ENCODE peak calls at places on chromosomes 5 and 9, in seven cellular contexts. One of them, this sample, is unnamed.

GRCh38 chr9:126630458-126631237 is 16.9 kb downstream of the LMX1B start:
- DNase-seq in sigmoid colon: no peak
- DNase-seq in suprapubic skin: no peak
- DNase-seq in HepG2: no peak
- DNase-seq in K562: no peak
- DNase-seq in esophagus muscularis mucosa: no peak
- DNase-seq in upper lobe of left lung: no peak
- DNase-seq in this sample: no peak

GRCh38 chr5:61009907-61010306 is 64.9 kb downstream of the NDUFAF2 start:
- DNase-seq in sigmoid colon: no peak
- DNase-seq in suprapubic skin: no peak
- DNase-seq in HepG2: no peak
- DNase-seq in K562: no peak
- DNase-seq in esophagus muscularis mucosa: no peak
- DNase-seq in upper lobe of left lung: no peak
- DNase-seq in this sample: no peak

GRCh38 chr9:111621895-111622480 is 9.1 kb upstream of the DNAJC25 start:
- DNase-seq in sigmoid colon: no peak
- DNase-seq in suprapubic skin: no peak
- DNase-seq in HepG2: peak; percentile 47
- DNase-seq in K562: peak; percentile 30
- DNase-seq in esophagus muscularis mucosa: no peak
- DNase-seq in upper lobe of left lung: no peak
- DNase-seq in this sample: peak; percentile 33

GRCh38 chr5:149747833-149748366 is 17.8 kb downstream of the PPARGC1B start:
- DNase-seq in sigmoid colon: peak; percentile 42
- DNase-seq in suprapubic skin: no peak
- DNase-seq in HepG2: no peak
- DNase-seq in K562: no peak
- DNase-seq in esophagus muscularis mucosa: no peak
- DNase-seq in upper lobe of left lung: no peak
- DNase-seq in this sample: peak; percentile 28

GRCh38 chr5:173941758-173942401 is 47.1 kb upstream of the C5orf47 start:
- DNase-seq in sigmoid colon: no peak
- DNase-seq in suprapubic skin: no peak
- DNase-seq in HepG2: peak; percentile 95
- DNase-seq in K562: no peak
- DNase-seq in esophagus muscularis mucosa: no peak
- DNase-seq in upper lobe of left lung: no peak
- DNase-seq in this sample: no peak

GRCh38 chr9:35859310-35859994 is 10.7 kb downstream of the OR13J1 start:
- DNase-seq in sigmoid colon: peak; percentile 64
- DNase-seq in suprapubic skin: no peak
- DNase-seq in HepG2: no peak
- DNase-seq in K562: peak; percentile 18
- DNase-seq in esophagus muscularis mucosa: peak; percentile 91
- DNase-seq in upper lobe of left lung: no peak
- DNase-seq in this sample: no peak

GRCh38 chr9:132784286-132784820 is 93.7 kb downstream of the AK8 start:
- DNase-seq in sigmoid colon: no peak
- DNase-seq in suprapubic skin: peak; percentile 53
- DNase-seq in HepG2: no peak
- DNase-seq in K562: no peak
- DNase-seq in esophagus muscularis mucosa: no peak
- DNase-seq in upper lobe of left lung: no peak
- DNase-seq in this sample: no peak

GRCh38 chr9:109574061-109574882 is 76.2 kb upstream of the PTPN3 start:
- DNase-seq in sigmoid colon: no peak
- DNase-seq in suprapubic skin: no peak
- DNase-seq in HepG2: peak; percentile 36
- DNase-seq in K562: peak; percentile 35
- DNase-seq in esophagus muscularis mucosa: peak; percentile 29
- DNase-seq in upper lobe of left lung: no peak
- DNase-seq in this sample: no peak

GRCh38 chr5:158224200-158224599 is 365.3 kb upstream of the CLINT1 start:
- DNase-seq in sigmoid colon: no peak
- DNase-seq in suprapubic skin: no peak
- DNase-seq in HepG2: no peak
- DNase-seq in K562: no peak
- DNase-seq in esophagus muscularis mucosa: peak; percentile 78
- DNase-seq in upper lobe of left lung: no peak
- DNase-seq in this sample: no peak

GRCh38 chr9:104700306-104700705 is 6.0 kb downstream of the OR13D1 start:
- DNase-seq in sigmoid colon: no peak
- DNase-seq in suprapubic skin: no peak
- DNase-seq in HepG2: peak; percentile 41
- DNase-seq in K562: no peak
- DNase-seq in esophagus muscularis mucosa: no peak
- DNase-seq in upper lobe of left lung: no peak
- DNase-seq in this sample: no peak

GRCh38 chr5:67462150-67462549 is 265.6 kb upstream of the CD180 start:
- DNase-seq in sigmoid colon: no peak
- DNase-seq in suprapubic skin: no peak
- DNase-seq in HepG2: no peak
- DNase-seq in K562: no peak
- DNase-seq in esophagus muscularis mucosa: no peak
- DNase-seq in upper lobe of left lung: no peak
- DNase-seq in this sample: no peak

GRCh38 chr5:171484460-171484899 is 65.0 kb downstream of the FGF18 start:
- DNase-seq in sigmoid colon: no peak
- DNase-seq in suprapubic skin: no peak
- DNase-seq in HepG2: no peak
- DNase-seq in K562: peak; percentile 87
- DNase-seq in esophagus muscularis mucosa: no peak
- DNase-seq in upper lobe of left lung: no peak
- DNase-seq in this sample: peak; percentile 25

GRCh38 chr5:180318456-180319089 is 26.7 kb upstream of the MAPK9 start:
- DNase-seq in sigmoid colon: no peak
- DNase-seq in suprapubic skin: no peak
- DNase-seq in HepG2: no peak
- DNase-seq in K562: no peak
- DNase-seq in esophagus muscularis mucosa: no peak
- DNase-seq in upper lobe of left lung: no peak
- DNase-seq in this sample: no peak

GRCh38 chr9:11973011-11973410 is 720.2 kb upstream of the TYRP1 start:
- DNase-seq in sigmoid colon: no peak
- DNase-seq in suprapubic skin: no peak
- DNase-seq in HepG2: no peak
- DNase-seq in K562: no peak
- DNase-seq in esophagus muscularis mucosa: no peak
- DNase-seq in upper lobe of left lung: no peak
- DNase-seq in this sample: no peak

GRCh38 chr9:105243015-105243686 is 1.3 kb upstream of the SLC44A1 start:
- DNase-seq in sigmoid colon: no peak
- DNase-seq in suprapubic skin: no peak
- DNase-seq in HepG2: no peak
- DNase-seq in K562: no peak
- DNase-seq in esophagus muscularis mucosa: no peak
- DNase-seq in upper lobe of left lung: no peak
- DNase-seq in this sample: no peak

GRCh38 chr5:145450286-145450969 is 384.7 kb downstream of the PRELID2 start:
- DNase-seq in sigmoid colon: no peak
- DNase-seq in suprapubic skin: no peak
- DNase-seq in HepG2: no peak
- DNase-seq in K562: no peak
- DNase-seq in esophagus muscularis mucosa: no peak
- DNase-seq in upper lobe of left lung: no peak
- DNase-seq in this sample: no peak

GRCh38 chr9:136599811-136600660 is 54.2 kb upstream of the NOTCH1 start:
- DNase-seq in sigmoid colon: no peak
- DNase-seq in suprapubic skin: no peak
- DNase-seq in HepG2: no peak
- DNase-seq in K562: no peak
- DNase-seq in esophagus muscularis mucosa: no peak
- DNase-seq in upper lobe of left lung: no peak
- DNase-seq in this sample: no peak

GRCh38 chr5:5340206-5340729 is 82.2 kb upstream of the ICE1 start:
- DNase-seq in sigmoid colon: peak; percentile 84
- DNase-seq in suprapubic skin: peak; percentile 87
- DNase-seq in HepG2: peak; percentile 73
- DNase-seq in K562: peak; percentile 65
- DNase-seq in esophagus muscularis mucosa: no peak
- DNase-seq in upper lobe of left lung: no peak
- DNase-seq in this sample: peak; percentile 37

GRCh38 chr9:110900917-110901316 is 137.4 kb downstream of the LPAR1 start:
- DNase-seq in sigmoid colon: no peak
- DNase-seq in suprapubic skin: no peak
- DNase-seq in HepG2: no peak
- DNase-seq in K562: no peak
- DNase-seq in esophagus muscularis mucosa: no peak
- DNase-seq in upper lobe of left lung: no peak
- DNase-seq in this sample: no peak

GRCh38 chr9:120186276-120186675 is 393.7 kb downstream of the CDK5RAP2 start:
- DNase-seq in sigmoid colon: no peak
- DNase-seq in suprapubic skin: no peak
- DNase-seq in HepG2: no peak
- DNase-seq in K562: no peak
- DNase-seq in esophagus muscularis mucosa: no peak
- DNase-seq in upper lobe of left lung: no peak
- DNase-seq in this sample: no peak

GRCh38 chr9:250039-250438 is 35.4 kb downstream of the DOCK8 start:
- DNase-seq in sigmoid colon: no peak
- DNase-seq in suprapubic skin: no peak
- DNase-seq in HepG2: no peak
- DNase-seq in K562: no peak
- DNase-seq in esophagus muscularis mucosa: no peak
- DNase-seq in upper lobe of left lung: no peak
- DNase-seq in this sample: no peak

DNA sequence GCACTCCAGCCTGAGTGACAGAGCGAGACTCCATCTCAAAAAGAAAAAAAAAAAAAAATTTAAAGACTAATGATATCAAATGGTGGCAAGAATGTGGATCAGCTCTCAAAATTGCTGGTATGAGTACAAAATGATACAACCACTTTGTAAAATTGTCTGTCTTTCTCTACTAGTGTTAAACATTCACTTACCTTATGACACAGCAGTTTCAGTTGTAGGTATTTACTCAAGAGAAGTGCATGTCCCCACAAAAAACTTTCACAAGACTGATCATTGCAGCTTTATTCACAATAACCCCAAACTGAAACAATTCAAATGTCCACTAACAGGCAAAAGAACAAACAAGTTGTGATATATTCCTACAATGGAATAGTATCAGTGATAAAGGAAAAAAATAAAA is 14.7 kb upstream of the CETN3 start:
- DNase-seq in sigmoid colon: no peak
- DNase-seq in suprapubic skin: no peak
- DNase-seq in HepG2: no peak
- DNase-seq in K562: no peak
- DNase-seq in esophagus muscularis mucosa: no peak
- DNase-seq in upper lobe of left lung: no peak
- DNase-seq in this sample: no peak
- TF ChIP-seq POLR2A in sigmoid colon: no peak
- TF ChIP-seq POLR2A in suprapubic skin: no peak
- TF ChIP-seq POLR2A in HepG2: no peak
- TF ChIP-seq POLR2A in K562: no peak
- TF ChIP-seq POLR2A in esophagus muscularis mucosa: no peak
- TF ChIP-seq POLR2A in upper lobe of left lung: no peak
- TF ChIP-seq POLR2A in this sample: no peak

GRCh38 chr9:134987906-134988700 is 70.4 kb upstream of the FCN1 start:
- DNase-seq in sigmoid colon: peak; percentile 50
- DNase-seq in suprapubic skin: peak; percentile 64
- DNase-seq in HepG2: no peak
- DNase-seq in K562: no peak
- DNase-seq in esophagus muscularis mucosa: no peak
- DNase-seq in upper lobe of left lung: peak; percentile 4
- DNase-seq in this sample: no peak
- TF ChIP-seq POLR2AphosphoS5 in sigmoid colon: no peak
- TF ChIP-seq POLR2AphosphoS5 in suprapubic skin: no peak
- TF ChIP-seq POLR2AphosphoS5 in HepG2: no peak
- TF ChIP-seq POLR2AphosphoS5 in K562: no peak
- TF ChIP-seq POLR2AphosphoS5 in esophagus muscularis mucosa: no peak
- TF ChIP-seq POLR2AphosphoS5 in upper lobe of left lung: no peak
- TF ChIP-seq POLR2AphosphoS5 in this sample: no peak

GRCh38 chr9:5624655-5625054 is 4.3 kb upstream of the RIC1 start:
- DNase-seq in sigmoid colon: no peak
- DNase-seq in suprapubic skin: no peak
- DNase-seq in HepG2: no peak
- DNase-seq in K562: no peak
- DNase-seq in esophagus muscularis mucosa: no peak
- DNase-seq in upper lobe of left lung: no peak
- DNase-seq in this sample: no peak

GRCh38 chr9:5621327-5621726 is 7.6 kb upstream of the RIC1 start:
- DNase-seq in sigmoid colon: no peak
- DNase-seq in suprapubic skin: no peak
- DNase-seq in HepG2: no peak
- DNase-seq in K562: no peak
- DNase-seq in esophagus muscularis mucosa: no peak
- DNase-seq in upper lobe of left lung: no peak
- DNase-seq in this sample: no peak

GRCh38 chr9:5622019-5622418 is 6.9 kb upstream of the RIC1 start:
- DNase-seq in sigmoid colon: no peak
- DNase-seq in suprapubic skin: no peak
- DNase-seq in HepG2: no peak
- DNase-seq in K562: no peak
- DNase-seq in esophagus muscularis mucosa: no peak
- DNase-seq in upper lobe of left lung: no peak
- DNase-seq in this sample: no peak

GRCh38 chr9:5617749-5618148 is 11.2 kb upstream of the RIC1 start:
- DNase-seq in sigmoid colon: no peak
- DNase-seq in suprapubic skin: no peak
- DNase-seq in HepG2: no peak
- DNase-seq in K562: no peak
- DNase-seq in esophagus muscularis mucosa: no peak
- DNase-seq in upper lobe of left lung: no peak
- DNase-seq in this sample: no peak

GRCh38 chr9:5620494-5620893 is 8.4 kb upstream of the RIC1 start:
- DNase-seq in sigmoid colon: no peak
- DNase-seq in suprapubic skin: no peak
- DNase-seq in HepG2: no peak
- DNase-seq in K562: no peak
- DNase-seq in esophagus muscularis mucosa: no peak
- DNase-seq in upper lobe of left lung: no peak
- DNase-seq in this sample: no peak
- TF ChIP-seq EP300 in sigmoid colon: no peak
- TF ChIP-seq EP300 in suprapubic skin: no peak
- TF ChIP-seq EP300 in HepG2: no peak
- TF ChIP-seq EP300 in K562: no peak
- TF ChIP-seq EP300 in esophagus muscularis mucosa: no peak
- TF ChIP-seq EP300 in upper lobe of left lung: no peak
- TF ChIP-seq EP300 in this sample: no peak

DNA sequence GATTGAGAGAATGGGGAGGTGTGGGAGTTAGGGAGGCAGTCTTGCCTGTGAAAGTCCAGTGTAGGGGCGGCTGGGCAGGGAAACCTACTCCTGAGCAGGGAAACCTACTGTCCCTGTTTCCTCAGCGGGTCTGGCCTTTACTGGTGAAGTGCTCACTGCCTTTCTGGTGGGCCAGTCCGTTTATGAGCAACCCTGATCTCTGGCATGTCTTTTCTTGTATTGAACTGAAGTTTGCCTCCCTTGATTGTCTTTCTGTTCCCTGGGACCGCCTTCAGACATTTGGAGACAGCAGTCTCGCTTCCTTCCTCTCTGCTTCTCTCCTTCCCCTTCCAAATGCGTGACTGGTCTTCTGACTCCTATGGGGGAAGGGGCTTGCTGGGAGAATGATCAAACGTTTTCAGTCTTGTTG is 2.9 kb downstream of the SNX18 start:
- DNase-seq in sigmoid colon: no peak
- DNase-seq in suprapubic skin: no peak
- DNase-seq in HepG2: no peak
- DNase-seq in K562: no peak
- DNase-seq in esophagus muscularis mucosa: peak; percentile 91
- DNase-seq in upper lobe of left lung: peak; percentile 55
- DNase-seq in this sample: no peak
- TF ChIP-seq POLR2A in sigmoid colon: peak; percentile 16
- TF ChIP-seq POLR2A in suprapubic skin: no peak
- TF ChIP-seq POLR2A in HepG2: no peak
- TF ChIP-seq POLR2A in K562: no peak
- TF ChIP-seq POLR2A in esophagus muscularis mucosa: no peak
- TF ChIP-seq POLR2A in upper lobe of left lung: peak; percentile 69
- TF ChIP-seq POLR2A in this sample: no peak

This sample was measured in transverse colon.